ENCODE peak calls at places on chromosomes 7 and 10, in eight cellular contexts. M, H, C, L, Z, D, G and U are unnamed samples.

GRCh38 chr7:45080265-45080957 is 8.4 kb downstream of the NACAD start:
- DNase-seq in M (no peak), H (no peak), C (peak; percentile 25), L (no peak), Z (no peak), D (no peak), G (no peak), U (no peak)

GRCh38 chr10:31051703-31052102 is 20.0 kb upstream of the ZNF438 start:
- DNase-seq in M (no peak), H (no peak), C (no peak), L (no peak), Z (no peak), D (no peak), G (no peak), U (no peak)

GRCh38 chr7:41476117-41476803 is 226.6 kb downstream of the INHBA start:
- DNase-seq in M (no peak), H (no peak), C (no peak), L (no peak), Z (no peak), D (no peak), G (no peak), U (no peak)

GRCh38 chr10:93916257-93917063 is 22.7 kb downstream of the SLC35G1 start:
- DNase-seq in M (peak; percentile 56), H (no peak), C (no peak), L (no peak), Z (peak; percentile 61), D (no peak), G (peak; percentile 18), U (no peak)

GRCh38 chr7:16851829-16852228 is 30.0 kb downstream of the AGR3 start:
- DNase-seq in M (no peak), H (no peak), C (no peak), L (no peak), Z (no peak), D (no peak), G (peak; percentile 4), U (no peak)

GRCh38 chr7:12220321-12221046 is 9.4 kb downstream of the TMEM106B start:
- DNase-seq in M (no peak), H (no peak), C (no peak), L (no peak), Z (no peak), D (no peak), G (no peak), U (no peak)

GRCh38 chr10:114353383-114353782 is 50.9 kb downstream of the AFAP1L2 start:
- DNase-seq in M (no peak), H (no peak), C (no peak), L (no peak), Z (no peak), D (no peak), G (no peak), U (no peak)

GRCh38 chr10:100978896-100979185 is 8.5 kb downstream of the MRPL43 start:
- DNase-seq in M (no peak), H (no peak), C (no peak), L (no peak), Z (no peak), D (peak; percentile 36), G (no peak), U (no peak)

GRCh38 chr10:123808873-123809272 is 82.7 kb downstream of the CPXM2 start:
- DNase-seq in M (peak; percentile 30), H (no peak), C (no peak), L (no peak), Z (no peak), D (no peak), G (no peak), U (peak; percentile 26)

GRCh38 chr7:116966606-116967005 is 13.3 kb downstream of the ST7 start:
- DNase-seq in M (no peak), H (no peak), C (no peak), L (no peak), Z (no peak), D (no peak), G (no peak), U (no peak)

GRCh38 chr7:41730668-41731067 is 27.8 kb upstream of the INHBA start:
- DNase-seq in M (peak; percentile 61), H (no peak), C (no peak), L (no peak), Z (peak; percentile 27), D (no peak), G (no peak), U (no peak)

GRCh38 chr7:101099969-101100781 is 14.9 kb downstream of the TRIM56 start:
- DNase-seq in M (peak; percentile 99), H (peak; percentile 96), C (no peak), L (peak; percentile 91), Z (peak; percentile 99), D (peak; percentile 98), G (peak; percentile 85), U (peak; percentile 99)

GRCh38 chr10:132407243-132407746 is 10.3 kb downstream of the PWWP2B start:
- DNase-seq in M (no peak), H (peak; percentile 49), C (no peak), L (peak; percentile 67), Z (no peak), D (no peak), G (no peak), U (no peak)

GRCh38 chr10:75110006-75110632 is 1.3 kb upstream of the SAMD8 start:
- DNase-seq in M (no peak), H (no peak), C (no peak), L (peak; percentile 42), Z (no peak), D (no peak), G (no peak), U (peak; percentile 55)

GRCh38 chr10:23343591-23344225 is 889 bp downstream of the C10orf67 start:
- DNase-seq in M (peak; percentile 30), H (peak; percentile 41), C (no peak), L (peak; percentile 60), Z (no peak), D (peak; percentile 75), G (peak; percentile 89), U (no peak)

GRCh38 chr10:71706216-71707121 is 13.1 kb downstream of the C10orf105 start:
- DNase-seq in M (no peak), H (no peak), C (no peak), L (no peak), Z (no peak), D (no peak), G (no peak), U (no peak)

GRCh38 chr7:18873674-18874341 is 243.6 kb downstream of the TWIST1 start:
- DNase-seq in M (peak; percentile 17), H (no peak), C (no peak), L (no peak), Z (peak; percentile 28), D (no peak), G (peak; percentile 48), U (no peak)

GRCh38 chr10:10785627-10786333 is 231.9 kb upstream of the CELF2 start:
- DNase-seq in M (peak; percentile 60), H (no peak), C (no peak), L (no peak), Z (peak; percentile 81), D (no peak), G (no peak), U (no peak)

GRCh38 chr10:13536674-13537366 is 8.0 kb upstream of the BEND7 start:
- DNase-seq in M (peak; percentile 62), H (peak; percentile 21), C (no peak), L (peak; percentile 43), Z (peak; percentile 34), D (no peak), G (peak; percentile 90), U (no peak)

GRCh38 chr10:72340510-72340895 is 14.2 kb downstream of the DNAJB12 start:
- DNase-seq in M (peak; percentile 70), H (peak; percentile 76), C (peak; percentile 72), L (peak; percentile 56), Z (peak; percentile 47), D (no peak), G (peak; percentile 79), U (no peak)

GRCh38 chr10:123165445-123166072 is 11.4 kb downstream of the BUB3 start:
- DNase-seq in M (no peak), H (no peak), C (no peak), L (no peak), Z (no peak), D (no peak), G (no peak), U (no peak)

GRCh38 chr10:43892062-43892765 is 243.5 kb upstream of the ZNF32 start:
- DNase-seq in M (peak; percentile 74), H (no peak), C (no peak), L (no peak), Z (peak; percentile 22), D (no peak), G (no peak), U (peak; percentile 58)

GRCh38 chr7:70734436-70734835 is 397.5 kb upstream of the GALNT17 start:
- DNase-seq in M (no peak), H (no peak), C (no peak), L (no peak), Z (no peak), D (no peak), G (no peak), U (no peak)

DNA sequence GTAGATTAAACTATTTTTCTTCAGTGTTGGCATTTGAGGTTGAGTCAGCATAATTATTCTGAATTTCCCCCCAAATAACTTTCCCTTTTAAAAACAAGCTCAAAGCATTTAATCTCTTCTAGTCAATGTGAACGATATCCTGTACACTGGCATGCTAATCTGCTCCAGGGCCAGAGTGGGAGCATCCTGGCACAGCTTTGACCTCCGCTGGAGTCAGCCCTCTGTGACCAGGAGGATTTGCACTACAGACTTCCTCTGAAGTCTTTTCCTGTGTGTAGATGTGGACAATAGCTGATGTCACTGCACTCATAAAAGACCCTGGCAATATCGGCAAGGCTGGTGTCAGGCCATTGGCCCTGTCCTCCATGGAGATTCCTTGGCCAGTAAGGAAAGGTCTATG is 340.2 kb downstream of the CDC14C start:
- DNase-seq in M (no peak), H (no peak), C (no peak), L (no peak), Z (no peak), D (no peak), G (no peak), U (no peak)
- H3K27ac ChIP-seq in M (no peak overlapping the region), H (no peak overlapping the region), C (no peak overlapping the region), L (no peak overlapping the region), Z (no peak overlapping the region), D (no peak overlapping the region), G (no peak overlapping the region), U (no peak overlapping the region)

GRCh38 chr10:14580933-14581332 is 193.8 kb downstream of the FAM107B start:
- DNase-seq in M (no peak), H (no peak), C (no peak), L (no peak), Z (no peak), D (no peak), G (no peak), U (no peak)
- H3K4me1 ChIP-seq in M (peaks cover 8% of the 10 kb centered on the region), H (no peaks in the 10 kb centered on the region), C (peaks cover 84% of the 10 kb centered on the region), L (peaks cover 14% of the 10 kb centered on the region), Z (peaks cover 5% of the 10 kb centered on the region), D (no peaks in the 10 kb centered on the region), G (peaks cover 9% of the 10 kb centered on the region), U (no peaks in the 10 kb centered on the region)

DNA sequence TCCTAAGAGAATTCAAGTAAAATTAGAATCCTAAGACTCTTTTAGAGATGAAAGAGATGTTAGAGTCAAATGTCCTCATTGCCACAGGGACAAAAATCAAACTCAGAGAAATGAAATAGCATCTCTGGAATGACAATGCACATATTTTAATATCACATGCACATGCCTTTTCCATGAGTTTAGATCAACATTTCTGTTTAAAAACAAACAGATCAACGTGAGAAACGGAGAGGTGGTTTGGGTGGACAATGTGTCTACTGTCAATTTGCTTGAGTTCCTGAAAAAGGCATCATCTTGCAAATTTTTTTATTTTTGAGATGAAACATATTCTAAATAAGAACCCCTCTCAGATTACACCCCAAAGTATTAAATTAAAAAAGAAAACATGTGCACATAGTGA is 130.0 kb downstream of the CHRM2 start:
- DNase-seq in M (peak; percentile 31), H (no peak), C (no peak), L (no peak), Z (peak; percentile 32), D (no peak), G (no peak), U (no peak)
- H3K27ac ChIP-seq in M (no peak overlapping the region), H (no peak overlapping the region), C (no peak overlapping the region), L (no peak overlapping the region), Z (no peak overlapping the region), D (no peak overlapping the region), G (no peak overlapping the region), U (peak overlapping the region; percentile 82)

GRCh38 chr10:95833038-95833673 is 74.6 kb upstream of the CC2D2B start:
- DNase-seq in M (peak; percentile 69), H (no peak), C (no peak), L (no peak), Z (no peak), D (no peak), G (no peak), U (no peak)
- H3K4me1 ChIP-seq in M (no peaks in the 10 kb centered on the region), H (no peaks in the 10 kb centered on the region), C (peaks cover 56% of the 10 kb centered on the region), L (peaks cover 37% of the 10 kb centered on the region), Z (no peaks in the 10 kb centered on the region), D (peaks cover 9% of the 10 kb centered on the region), G (peaks cover 12% of the 10 kb centered on the region), U (peaks cover 13% of the 10 kb centered on the region)